ENCODE peak calls at places on chromosomes 2 and 18, in five cellular contexts. One of them, this sample, is unnamed.
A peak's percentile ranks its signal among the peaks of the same experiment; 100 is the strongest.

GRCh38 chr2:18253686-18254197 is 306.7 kb downstream of the RDH14 start:
- DNase-seq in H9: peak; percentile 25
- DNase-seq in neuronal stem cell: no peak
- DNase-seq in H1: no peak
- DNase-seq in mesenchymal stem cell: no peak
- DNase-seq in this sample: no peak

GRCh38 chr18:598053-598665 is 1.4 kb downstream of the CLUL1 start:
- DNase-seq in H9: no peak
- DNase-seq in mesenchymal stem cell: no peak
- DNase-seq in neuronal stem cell: no peak
- DNase-seq in H1: no peak
- DNase-seq in this sample: no peak

GRCh38 chr2:69686855-69687254 is 43.3 kb upstream of the AAK1 start:
- DNase-seq in H9: no peak
- DNase-seq in H1: no peak
- DNase-seq in mesenchymal stem cell: no peak
- DNase-seq in neuronal stem cell: no peak
- DNase-seq in this sample: peak; percentile 16

GRCh38 chr2:207935121-207935990 is 90.0 kb downstream of the PLEKHM3 start:
- DNase-seq in neuronal stem cell: no peak
- DNase-seq in mesenchymal stem cell: no peak
- DNase-seq in H9: no peak
- DNase-seq in H1: no peak
- DNase-seq in this sample: no peak

GRCh38 chr2:28274911-28275685 is 117.6 kb upstream of the FOSL2 start:
- DNase-seq in neuronal stem cell: no peak
- DNase-seq in H1: no peak
- DNase-seq in H9: peak; percentile 47
- DNase-seq in mesenchymal stem cell: peak; percentile 99
- DNase-seq in this sample: peak; percentile 43

GRCh38 chr2:121532347-121532766 is 1.7 kb downstream of the RNU4ATAC start:
- DNase-seq in H9: no peak
- DNase-seq in H1: no peak
- DNase-seq in neuronal stem cell: no peak
- DNase-seq in mesenchymal stem cell: peak; percentile 84
- DNase-seq in this sample: no peak

GRCh38 chr18:10361660-10362059 is 92.8 kb upstream of the APCDD1 start:
- DNase-seq in mesenchymal stem cell: no peak
- DNase-seq in H1: no peak
- DNase-seq in neuronal stem cell: no peak
- DNase-seq in H9: no peak
- DNase-seq in this sample: no peak

GRCh38 chr2:204691911-204692510 is 146.7 kb downstream of the PARD3B start:
- DNase-seq in H1: no peak
- DNase-seq in neuronal stem cell: peak; percentile 44
- DNase-seq in H9: peak; percentile 40
- DNase-seq in mesenchymal stem cell: peak; percentile 87
- DNase-seq in this sample: peak; percentile 78

GRCh38 chr2:149037851-149038250 is 648 bp upstream of the LYPD6B start:
- DNase-seq in H1: no peak
- DNase-seq in neuronal stem cell: no peak
- DNase-seq in mesenchymal stem cell: no peak
- DNase-seq in H9: peak; percentile 56
- DNase-seq in this sample: no peak

GRCh38 chr18:48316177-48316576 is 93.0 kb downstream of the ZBTB7C start:
- DNase-seq in neuronal stem cell: no peak
- DNase-seq in H1: no peak
- DNase-seq in mesenchymal stem cell: no peak
- DNase-seq in H9: no peak
- DNase-seq in this sample: no peak

GRCh38 chr2:54772110-54772509 is 48.6 kb downstream of the EML6 start:
- DNase-seq in H9: no peak
- DNase-seq in H1: no peak
- DNase-seq in mesenchymal stem cell: peak; percentile 49
- DNase-seq in neuronal stem cell: no peak
- DNase-seq in this sample: no peak

GRCh38 chr2:219619235-219619634 is 8.2 kb upstream of the SLC4A3 start:
- DNase-seq in H9: no peak
- DNase-seq in neuronal stem cell: no peak
- DNase-seq in mesenchymal stem cell: no peak
- DNase-seq in H1: no peak
- DNase-seq in this sample: no peak

GRCh38 chr2:226892729-226893128 is 56.9 kb downstream of the RHBDD1 start:
- DNase-seq in neuronal stem cell: no peak
- DNase-seq in H9: no peak
- DNase-seq in mesenchymal stem cell: no peak
- DNase-seq in H1: no peak
- DNase-seq in this sample: no peak

GRCh38 chr18:8337216-8337615 is 272.0 kb upstream of the RAB12 start:
- DNase-seq in mesenchymal stem cell: no peak
- DNase-seq in neuronal stem cell: no peak
- DNase-seq in H1: no peak
- DNase-seq in H9: no peak
- DNase-seq in this sample: peak; percentile 84

GRCh38 chr2:25295654-25296053 is 46.1 kb downstream of the DNMT3A start:
- DNase-seq in neuronal stem cell: no peak
- DNase-seq in H1: no peak
- DNase-seq in H9: no peak
- DNase-seq in mesenchymal stem cell: no peak
- DNase-seq in this sample: no peak

GRCh38 chr2:144111443-144111842 is 408.5 kb downstream of the ZEB2 start:
- DNase-seq in H9: no peak
- DNase-seq in mesenchymal stem cell: peak; percentile 81
- DNase-seq in H1: no peak
- DNase-seq in neuronal stem cell: no peak
- DNase-seq in this sample: no peak

GRCh38 chr2:64179582-64180321 is 35.5 kb upstream of the PELI1 start:
- DNase-seq in neuronal stem cell: no peak
- DNase-seq in mesenchymal stem cell: peak; percentile 18
- DNase-seq in H9: no peak
- DNase-seq in H1: no peak
- DNase-seq in this sample: no peak

GRCh38 chr2:64173156-64174135 is 29.2 kb upstream of the PELI1 start:
- DNase-seq in neuronal stem cell: no peak
- DNase-seq in mesenchymal stem cell: no peak
- DNase-seq in H9: no peak
- DNase-seq in H1: no peak
- DNase-seq in this sample: no peak

GRCh38 chr2:64177315-64177714 is 33.1 kb upstream of the PELI1 start:
- DNase-seq in H9: no peak
- DNase-seq in mesenchymal stem cell: no peak
- DNase-seq in H1: no peak
- DNase-seq in neuronal stem cell: no peak
- DNase-seq in this sample: peak; percentile 88

DNA sequence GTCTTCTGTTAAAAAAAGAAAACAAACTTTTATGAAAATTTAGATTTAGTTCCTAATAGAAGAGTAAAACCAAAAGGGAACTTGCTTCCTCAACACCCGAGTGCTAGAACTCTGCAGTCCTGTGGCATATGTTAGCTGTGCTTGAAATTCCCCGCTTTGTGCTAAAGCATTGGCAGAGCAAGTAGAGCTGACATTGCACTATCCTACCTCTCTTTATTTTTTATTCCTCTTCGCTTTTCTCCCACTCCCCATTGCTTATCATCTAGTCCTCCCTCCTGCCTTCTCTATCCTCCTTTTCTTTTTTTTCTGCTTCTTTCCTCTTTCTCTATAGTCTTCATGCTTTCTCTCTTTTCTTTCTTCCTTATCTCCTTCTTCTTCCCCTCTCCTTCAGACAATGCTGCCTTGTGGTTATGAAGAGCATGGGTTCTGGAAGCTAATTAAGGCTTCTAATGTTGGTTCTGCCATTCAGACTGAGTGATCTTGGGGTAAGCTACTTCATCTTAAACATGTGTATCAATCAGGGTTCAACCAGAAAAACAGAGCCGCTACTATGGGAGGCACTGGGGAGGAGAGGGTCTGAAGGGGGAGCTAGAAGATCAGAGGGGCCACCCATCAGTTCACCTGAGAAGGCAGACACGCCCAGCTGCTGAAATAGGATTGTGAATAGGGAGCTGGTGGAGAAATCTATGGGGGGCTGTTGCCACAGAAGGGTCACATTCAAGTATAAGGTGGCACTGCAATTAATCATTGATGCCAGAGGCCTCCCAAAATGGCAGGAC is 31.4 kb upstream of the PELI1 start:
- DNase-seq in H1: no peak
- DNase-seq in mesenchymal stem cell: no peak
- DNase-seq in neuronal stem cell: no peak
- DNase-seq in H9: no peak
- DNase-seq in this sample: no peak
- H2BK12ac ChIP-seq in H1: no peak overlapping the region
- H2BK12ac ChIP-seq in mesenchymal stem cell: no peak overlapping the region
- H2BK12ac ChIP-seq in neuronal stem cell: no peak overlapping the region
- H2BK12ac ChIP-seq in H9: no peak overlapping the region
- H2BK12ac ChIP-seq in this sample: no peak overlapping the region

GRCh38 chr2:96143848-96144480 is 1.3 kb downstream of the DUSP2 start:
- DNase-seq in neuronal stem cell: no peak
- DNase-seq in H1: peak; percentile 71
- DNase-seq in mesenchymal stem cell: no peak
- DNase-seq in H9: peak; percentile 81
- DNase-seq in this sample: peak; percentile 45

GRCh38 chr2:96143231-96143847 is 1.9 kb downstream of the DUSP2 start:
- DNase-seq in H9: no peak
- DNase-seq in H1: no peak
- DNase-seq in mesenchymal stem cell: no peak
- DNase-seq in neuronal stem cell: no peak
- DNase-seq in this sample: no peak

GRCh38 chr2:96146151-96146880 is 1.1 kb upstream of the DUSP2 start:
- DNase-seq in H9: peak; percentile 29
- DNase-seq in neuronal stem cell: no peak
- DNase-seq in H1: no peak
- DNase-seq in mesenchymal stem cell: no peak
- DNase-seq in this sample: peak; percentile 37

GRCh38 chr2:96145028-96145939 is at the start of gene DUSP2:
- DNase-seq in H1: peak; percentile 81
- DNase-seq in H9: peak; percentile 72
- DNase-seq in mesenchymal stem cell: peak; percentile 51
- DNase-seq in neuronal stem cell: peak; percentile 38
- DNase-seq in this sample: peak; percentile 45

DNA sequence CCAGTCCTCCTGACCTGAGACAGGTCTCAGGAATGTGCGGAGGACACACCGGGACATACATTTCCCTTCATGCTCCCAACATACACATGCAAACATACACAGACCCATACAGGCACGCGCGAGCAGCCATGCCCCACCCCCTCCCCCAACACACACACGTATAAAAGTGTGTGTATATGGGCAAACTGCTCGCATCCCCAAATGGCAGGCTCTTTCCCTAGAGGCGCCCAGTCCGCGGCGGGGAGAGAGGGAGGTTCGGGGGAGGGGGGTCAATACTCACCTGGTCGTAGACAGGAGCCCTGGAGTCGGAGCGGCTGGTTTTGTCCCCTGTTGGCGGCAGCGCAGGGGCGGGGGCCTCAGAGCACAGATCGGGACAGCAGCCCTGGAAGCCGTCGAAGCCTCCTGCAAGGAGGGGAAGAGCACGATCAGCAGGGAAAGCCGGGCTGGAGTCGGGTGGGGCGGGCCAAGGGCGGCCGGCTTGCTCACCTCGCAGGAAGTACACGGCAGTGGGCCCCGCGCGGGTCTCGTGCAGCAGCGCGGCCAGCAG is 686 bp downstream of the DUSP2 start:
- DNase-seq in H9: peak; percentile 52
- DNase-seq in neuronal stem cell: no peak
- DNase-seq in mesenchymal stem cell: no peak
- DNase-seq in H1: peak; percentile 68
- DNase-seq in this sample: no peak
- H3K23ac ChIP-seq in H9: no peak overlapping the region
- H3K23ac ChIP-seq in neuronal stem cell: peak overlapping the region; percentile 48
- H3K23ac ChIP-seq in mesenchymal stem cell: no peak overlapping the region
- H3K23ac ChIP-seq in H1: no peak overlapping the region
- H3K23ac ChIP-seq in this sample: no peak overlapping the region

GRCh38 chr2:68591225-68591624 is 52.2 kb upstream of the PROKR1 start:
- DNase-seq in neuronal stem cell: no peak
- DNase-seq in mesenchymal stem cell: no peak
- DNase-seq in H9: no peak
- DNase-seq in H1: no peak
- DNase-seq in this sample: no peak

GRCh38 chr2:68590702-68591101 is 52.7 kb upstream of the PROKR1 start:
- DNase-seq in H9: no peak
- DNase-seq in mesenchymal stem cell: no peak
- DNase-seq in H1: no peak
- DNase-seq in neuronal stem cell: no peak
- DNase-seq in this sample: no peak

GRCh38 chr2:68594674-68595492 is 48.5 kb upstream of the PROKR1 start:
- DNase-seq in H1: peak; percentile 71
- DNase-seq in mesenchymal stem cell: peak; percentile 50
- DNase-seq in H9: peak; percentile 38
- DNase-seq in neuronal stem cell: no peak
- DNase-seq in this sample: peak; percentile 69

GRCh38 chr2:68589963-68590362 is 53.4 kb upstream of the PROKR1 start:
- DNase-seq in H1: no peak
- DNase-seq in H9: no peak
- DNase-seq in mesenchymal stem cell: peak; percentile 40
- DNase-seq in neuronal stem cell: no peak
- DNase-seq in this sample: no peak

DNA sequence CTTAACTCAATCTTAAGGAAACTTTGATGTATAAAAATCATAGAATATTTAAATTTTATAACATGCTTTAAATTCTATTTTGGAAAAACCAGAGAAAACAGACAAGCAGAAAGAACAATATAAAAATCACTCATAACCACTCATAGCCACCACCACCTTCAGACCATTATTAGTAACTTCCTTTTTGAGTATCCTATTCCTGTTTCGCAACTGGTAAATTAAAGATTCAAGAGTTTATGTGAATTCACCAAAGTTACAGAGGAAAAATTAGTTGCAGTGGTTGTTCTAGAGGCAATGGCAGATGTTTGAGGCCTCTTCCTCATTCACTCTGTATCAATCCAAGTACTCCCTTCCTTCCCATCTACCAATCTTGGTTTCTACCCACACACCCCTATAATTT is 49.3 kb upstream of the PROKR1 start:
- DNase-seq in H9: no peak
- DNase-seq in neuronal stem cell: no peak
- DNase-seq in mesenchymal stem cell: no peak
- DNase-seq in H1: no peak
- DNase-seq in this sample: no peak
- H2BK12ac ChIP-seq in H9: no peak overlapping the region
- H2BK12ac ChIP-seq in neuronal stem cell: no peak overlapping the region
- H2BK12ac ChIP-seq in mesenchymal stem cell: no peak overlapping the region
- H2BK12ac ChIP-seq in H1: no peak overlapping the region
- H2BK12ac ChIP-seq in this sample: no peak overlapping the region

DNA sequence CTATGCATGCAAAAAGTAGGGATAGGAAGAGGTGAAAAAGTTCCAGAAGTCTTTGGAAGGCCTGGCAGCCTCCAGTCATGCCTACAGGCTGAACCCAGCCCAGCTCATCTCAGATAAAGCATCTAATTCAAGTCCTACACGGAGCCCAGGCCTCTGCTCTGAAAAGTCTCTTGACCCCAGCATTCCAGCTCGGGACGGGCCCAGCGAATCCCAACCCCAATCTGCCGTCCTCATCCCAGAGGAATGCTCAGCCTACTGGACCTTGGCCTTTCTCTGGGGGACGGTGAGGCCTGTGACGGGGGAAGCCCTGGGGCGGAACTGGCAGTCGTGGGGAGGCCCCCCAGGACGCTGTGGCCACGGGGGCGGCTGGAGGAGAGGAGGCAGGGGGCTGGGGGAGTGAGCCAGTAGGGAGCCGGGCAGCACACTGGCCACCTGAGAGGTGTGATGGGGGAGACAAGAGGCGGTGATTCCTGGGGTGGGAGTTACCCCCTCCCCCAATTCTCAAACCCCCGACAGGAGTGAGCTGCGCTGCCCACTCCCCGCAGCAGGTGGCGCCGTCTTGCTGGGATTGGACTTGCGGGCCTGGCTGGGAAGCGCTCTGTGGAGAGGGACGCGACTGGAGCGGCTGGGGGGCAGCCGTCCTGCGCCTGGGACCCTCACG is 182.4 kb upstream of the HAAO start:
- DNase-seq in H9: peak; percentile 82
- DNase-seq in H1: peak; percentile 96
- DNase-seq in neuronal stem cell: peak; percentile 73
- DNase-seq in mesenchymal stem cell: peak; percentile 82
- DNase-seq in this sample: peak; percentile 16
- H3K23ac ChIP-seq in H9: no peak overlapping the region
- H3K23ac ChIP-seq in H1: no peak overlapping the region
- H3K23ac ChIP-seq in neuronal stem cell: peak overlapping the region; percentile 4
- H3K23ac ChIP-seq in mesenchymal stem cell: peak overlapping the region; percentile 65
- H3K23ac ChIP-seq in this sample: no peak overlapping the region